ENCODE peak calls at places on chromosomes 1 and 21, in nine cellular contexts. N, U, Z, E, W, V, P, O and A are unnamed samples.

GRCh38 chr1:164880199-164880598 is 321.2 kb downstream of the PBX1 start:
- DNase-seq in U (no peak), W (no peak), N (no peak), Z (no peak), E (no peak), O (no peak), P (no peak), V (no peak), A (no peak)

GRCh38 chr1:10866314-10867091 is 70.1 kb upstream of the CASZ1 start:
- DNase-seq in U (no peak), N (no peak), W (no peak), Z (no peak), O (no peak), V (no peak), E (peak), P (peak), A (peak)

GRCh38 chr1:29672955-29673507 is 436.7 kb downstream of the PTPRU start:
- DNase-seq in N (no peak), U (no peak), O (no peak), P (no peak), V (peak), E (no peak), W (no peak), Z (no peak), A (no peak)

GRCh38 chr1:44740179-44740617 is 561 bp downstream of the KIF2C start:
- DNase-seq in W (no peak), Z (no peak), N (no peak), V (no peak), E (peak), U (no peak), O (no peak), P (no peak), A (no peak)

GRCh38 chr1:189150624-189151023 is 1327.0 kb downstream of the BRINP3 start:
- DNase-seq in Z (no peak), V (no peak), N (no peak), E (no peak), U (no peak), P (no peak), W (no peak), O (no peak), A (no peak)

GRCh38 chr1:107877092-107877491 is 87.9 kb downstream of the VAV3 start:
- DNase-seq in O (no peak), N (no peak), W (no peak), U (no peak), Z (no peak), P (no peak), E (peak), V (no peak), A (no peak)

GRCh38 chr1:224486801-224487583 is 52.4 kb upstream of the WDR26 start:
- DNase-seq in E (no peak), P (no peak), U (no peak), V (no peak), W (no peak), Z (no peak), O (no peak), N (no peak), A (no peak)

GRCh38 chr1:32246888-32247273 is at the start of gene FAM167B:
- DNase-seq in Z (no peak), V (peak), U (no peak), E (peak), W (no peak), P (no peak), O (peak), N (no peak), A (peak)

GRCh38 chr1:183259886-183260285 is 73.8 kb downstream of the LAMC2 start:
- DNase-seq in P (no peak), V (no peak), Z (no peak), U (peak), O (no peak), W (no peak), N (no peak), E (no peak), A (no peak)

GRCh38 chr1:22751124-22751531 is 40.5 kb downstream of the EPHB2 start:
- DNase-seq in Z (no peak), E (no peak), U (no peak), N (no peak), P (no peak), V (no peak), W (no peak), O (no peak), A (no peak)

GRCh38 chr1:232579461-232579860 is 50.5 kb downstream of the SIPA1L2 start:
- DNase-seq in W (no peak), E (no peak), U (no peak), O (no peak), Z (no peak), P (no peak), N (no peak), V (no peak), A (no peak)

GRCh38 chr1:209316929-209317328 is 266.6 kb upstream of the CAMK1G start:
- DNase-seq in E (no peak), N (no peak), U (no peak), P (no peak), W (no peak), O (no peak), Z (no peak), V (no peak), A (no peak)

GRCh38 chr21:43922949-43923348 is 57.9 kb downstream of the AGPAT3 start:
- DNase-seq in O (no peak), E (no peak), U (no peak), W (no peak), P (no peak), Z (no peak), N (no peak), V (no peak), A (no peak)

GRCh38 chr1:31811605-31812004 is 4.2 kb downstream of the SPOCD1 start:
- DNase-seq in P (peak), E (peak), N (no peak), V (peak), W (peak), U (peak), O (no peak), Z (peak), A (peak)

GRCh38 chr1:22137006-22137720 is 5.7 kb downstream of the WNT4 start:
- DNase-seq in Z (no peak), P (no peak), N (no peak), V (no peak), U (no peak), E (no peak), W (no peak), O (no peak), A (no peak)

GRCh38 chr1:184567016-184567415 is 180.2 kb downstream of the C1orf21 start:
- DNase-seq in Z (no peak), N (no peak), V (no peak), U (no peak), P (no peak), E (no peak), O (no peak), W (no peak), A (no peak)

GRCh38 chr1:85361106-85361505 is 84.7 kb upstream of the BCL10 start:
- DNase-seq in V (no peak), Z (no peak), N (no peak), W (no peak), O (no peak), E (peak), P (peak), U (no peak), A (no peak)

GRCh38 chr1:30277415-30277814 is 446.0 kb downstream of the MATN1 start:
- DNase-seq in E (no peak), W (no peak), O (no peak), N (no peak), V (no peak), U (no peak), P (no peak), Z (no peak), A (no peak)

GRCh38 chr1:64242895-64243756 is 39.7 kb downstream of the UBE2U start:
- DNase-seq in P (peak), O (no peak), V (no peak), N (no peak), W (peak), Z (no peak), U (no peak), E (peak), A (peak)

GRCh38 chr1:64518692-64519481 is 49.0 kb downstream of the CACHD1 start:
- DNase-seq in Z (no peak), E (no peak), N (no peak), W (no peak), P (no peak), O (no peak), U (no peak), V (no peak), A (no peak)

GRCh38 chr1:68269637-68270430 is 37.5 kb upstream of the WLS start:
- DNase-seq in O (no peak), P (peak), U (no peak), Z (no peak), W (no peak), E (peak), N (no peak), V (no peak), A (no peak)

GRCh38 chr1:146046664-146047063 is 25.1 kb upstream of the HJV start:
- DNase-seq in E (no peak), W (no peak), P (no peak), U (no peak), N (no peak), Z (no peak), O (no peak), V (no peak), A (no peak)

GRCh38 chr1:204560590-204560989 is 44.4 kb downstream of the MDM4 start:
- DNase-seq in O (no peak), W (no peak), E (peak), P (peak), N (no peak), V (no peak), U (no peak), Z (no peak), A (peak)

GRCh38 chr1:81126989-81127571 is 673.7 kb upstream of the ADGRL2 start:
- DNase-seq in W (peak), O (no peak), Z (peak), E (no peak), U (no peak), P (peak), N (no peak), V (no peak), A (no peak)